ENCODE peak calls at places on chromosomes 11 and 22, in six cellular contexts. One of them, this sample, is unnamed.

GRCh38 chr11:12599408-12600143 is 74.6 kb upstream of the TEAD1 start:
- DNase-seq in HCT116: peak; percentile 40
- DNase-seq in HepG2: peak; percentile 91
- DNase-seq in K562: peak; percentile 68
- DNase-seq in GM12878: peak; percentile 2
- DNase-seq in SK-N-SH: no peak
- DNase-seq in this sample: no peak

GRCh38 chr22:39661501-39661841 is 90.9 kb downstream of the CACNA1I start:
- DNase-seq in K562: no peak
- DNase-seq in HCT116: no peak
- DNase-seq in SK-N-SH: no peak
- DNase-seq in GM12878: no peak
- DNase-seq in HepG2: no peak
- DNase-seq in this sample: no peak

GRCh38 chr11:75469785-75470405 is 36.9 kb upstream of the KLHL35 start:
- DNase-seq in SK-N-SH: no peak
- DNase-seq in HCT116: no peak
- DNase-seq in K562: no peak
- DNase-seq in GM12878: no peak
- DNase-seq in HepG2: no peak
- DNase-seq in this sample: no peak

GRCh38 chr11:45850446-45850845 is 3.2 kb downstream of the CRY2 start:
- DNase-seq in HepG2: no peak
- DNase-seq in K562: no peak
- DNase-seq in HCT116: no peak
- DNase-seq in GM12878: no peak
- DNase-seq in SK-N-SH: no peak
- DNase-seq in this sample: no peak

GRCh38 chr11:93192163-93192562 is 5.6 kb downstream of the SLC36A4 start:
- DNase-seq in GM12878: no peak
- DNase-seq in SK-N-SH: peak; percentile 28
- DNase-seq in HCT116: no peak
- DNase-seq in K562: peak; percentile 16
- DNase-seq in HepG2: no peak
- DNase-seq in this sample: no peak

GRCh38 chr11:88122956-88123355 is 52.3 kb downstream of the RAB38 start:
- DNase-seq in HepG2: no peak
- DNase-seq in SK-N-SH: no peak
- DNase-seq in HCT116: no peak
- DNase-seq in K562: no peak
- DNase-seq in GM12878: no peak
- DNase-seq in this sample: no peak

GRCh38 chr11:77371646-77372045 is 70.2 kb upstream of the GDPD4 start:
- DNase-seq in GM12878: no peak
- DNase-seq in K562: no peak
- DNase-seq in HepG2: no peak
- DNase-seq in SK-N-SH: no peak
- DNase-seq in HCT116: no peak
- DNase-seq in this sample: no peak

GRCh38 chr11:56624661-56625110 is 10.0 kb upstream of the OR5M1 start:
- DNase-seq in HCT116: no peak
- DNase-seq in HepG2: peak; percentile 55
- DNase-seq in K562: peak; percentile 13
- DNase-seq in GM12878: peak; percentile 30
- DNase-seq in SK-N-SH: peak; percentile 37
- DNase-seq in this sample: peak; percentile 27

GRCh38 chr11:117983163-117983475 is 3.1 kb upstream of the IL10RA start:
- DNase-seq in HepG2: no peak
- DNase-seq in HCT116: no peak
- DNase-seq in SK-N-SH: no peak
- DNase-seq in GM12878: no peak
- DNase-seq in K562: no peak
- DNase-seq in this sample: no peak

GRCh38 chr11:81744336-81745116 is 989.1 kb downstream of the FAM181B start:
- DNase-seq in HCT116: no peak
- DNase-seq in SK-N-SH: no peak
- DNase-seq in K562: no peak
- DNase-seq in HepG2: no peak
- DNase-seq in GM12878: no peak
- DNase-seq in this sample: no peak

GRCh38 chr11:80727315-80727714 is 1286.5 kb upstream of the TENM4 start:
- DNase-seq in HCT116: no peak
- DNase-seq in HepG2: peak; percentile 2
- DNase-seq in K562: no peak
- DNase-seq in GM12878: peak; percentile 5
- DNase-seq in SK-N-SH: no peak
- DNase-seq in this sample: no peak

GRCh38 chr22:22397292-22397870 is 111.2 kb downstream of the ZNF280B start:
- DNase-seq in HepG2: peak; percentile 73
- DNase-seq in SK-N-SH: no peak
- DNase-seq in HCT116: peak; percentile 24
- DNase-seq in GM12878: no peak
- DNase-seq in K562: peak; percentile 48
- DNase-seq in this sample: no peak

GRCh38 chr22:42947211-42947990 is 67.5 kb downstream of the PACSIN2 start:
- DNase-seq in K562: no peak
- DNase-seq in GM12878: no peak
- DNase-seq in HepG2: peak; percentile 87
- DNase-seq in SK-N-SH: no peak
- DNase-seq in HCT116: peak; percentile 73
- DNase-seq in this sample: no peak

GRCh38 chr22:27212617-27213177 is 555.3 kb downstream of the MIAT start:
- DNase-seq in SK-N-SH: no peak
- DNase-seq in GM12878: no peak
- DNase-seq in HCT116: no peak
- DNase-seq in HepG2: no peak
- DNase-seq in K562: no peak
- DNase-seq in this sample: no peak

GRCh38 chr11:46254135-46254491 is 23.3 kb upstream of the CREB3L1 start:
- DNase-seq in HCT116: no peak
- DNase-seq in HepG2: peak; percentile 53
- DNase-seq in SK-N-SH: no peak
- DNase-seq in K562: no peak
- DNase-seq in GM12878: no peak
- DNase-seq in this sample: no peak

GRCh38 chr11:96228472-96228871 is 114.5 kb downstream of the MAML2 start:
- DNase-seq in K562: no peak
- DNase-seq in HepG2: peak; percentile 68
- DNase-seq in SK-N-SH: no peak
- DNase-seq in HCT116: peak; percentile 16
- DNase-seq in GM12878: no peak
- DNase-seq in this sample: no peak

GRCh38 chr11:58958500-58958899 is 19.2 kb downstream of the GLYATL1 start:
- DNase-seq in GM12878: peak; percentile 2
- DNase-seq in SK-N-SH: peak; percentile 24
- DNase-seq in HCT116: peak; percentile 12
- DNase-seq in HepG2: peak; percentile 23
- DNase-seq in K562: peak; percentile 58
- DNase-seq in this sample: no peak

GRCh38 chr22:44181912-44182590 is 1.3 kb downstream of the PARVG start:
- DNase-seq in K562: peak; percentile 11
- DNase-seq in GM12878: no peak
- DNase-seq in HepG2: no peak
- DNase-seq in HCT116: no peak
- DNase-seq in SK-N-SH: no peak
- DNase-seq in this sample: no peak

GRCh38 chr11:76766521-76766920 is 16.6 kb upstream of the TSKU start:
- DNase-seq in HepG2: no peak
- DNase-seq in SK-N-SH: no peak
- DNase-seq in GM12878: no peak
- DNase-seq in K562: no peak
- DNase-seq in HCT116: no peak
- DNase-seq in this sample: no peak

GRCh38 chr11:126942146-126942545 is 58.4 kb downstream of the KIRREL3 start:
- DNase-seq in HCT116: no peak
- DNase-seq in K562: no peak
- DNase-seq in GM12878: no peak
- DNase-seq in HepG2: no peak
- DNase-seq in SK-N-SH: no peak
- DNase-seq in this sample: no peak

GRCh38 chr11:46686886-46687810 is 13.3 kb downstream of the ARHGAP1 start:
- DNase-seq in HCT116: no peak
- DNase-seq in HepG2: no peak
- DNase-seq in SK-N-SH: no peak
- DNase-seq in GM12878: no peak
- DNase-seq in K562: no peak
- DNase-seq in this sample: no peak

GRCh38 chr11:64687204-64687603 is 35.8 kb downstream of the NRXN2 start:
- DNase-seq in K562: no peak
- DNase-seq in HCT116: no peak
- DNase-seq in GM12878: no peak
- DNase-seq in SK-N-SH: no peak
- DNase-seq in HepG2: no peak
- DNase-seq in this sample: no peak

GRCh38 chr11:59545179-59546020 is 34.1 kb downstream of the OR4D9 start:
- DNase-seq in K562: peak; percentile 89
- DNase-seq in GM12878: no peak
- DNase-seq in HCT116: peak; percentile 91
- DNase-seq in HepG2: no peak
- DNase-seq in SK-N-SH: no peak
- DNase-seq in this sample: no peak

GRCh38 chr22:36757608-36758220 is 18.2 kb downstream of the IFT27 start:
- DNase-seq in HCT116: peak; percentile 57
- DNase-seq in HepG2: peak; percentile 58
- DNase-seq in GM12878: no peak
- DNase-seq in SK-N-SH: peak; percentile 83
- DNase-seq in K562: peak; percentile 69
- DNase-seq in this sample: no peak

GRCh38 chr11:29801561-29801960 is 215.3 kb downstream of the KCNA4 start:
- DNase-seq in HCT116: no peak
- DNase-seq in SK-N-SH: no peak
- DNase-seq in HepG2: no peak
- DNase-seq in GM12878: no peak
- DNase-seq in K562: no peak
- DNase-seq in this sample: no peak

GRCh38 chr22:43443072-43443471 is 31.3 kb downstream of the MPPED1 start:
- DNase-seq in SK-N-SH: no peak
- DNase-seq in K562: no peak
- DNase-seq in HepG2: no peak
- DNase-seq in GM12878: no peak
- DNase-seq in HCT116: no peak
- DNase-seq in this sample: no peak

GRCh38 chr11:134334796-134335571 is 3.2 kb downstream of the GLB1L2 start:
- DNase-seq in HCT116: peak; percentile 26
- DNase-seq in SK-N-SH: no peak
- DNase-seq in K562: no peak
- DNase-seq in HepG2: no peak
- DNase-seq in GM12878: no peak
- DNase-seq in this sample: no peak

GRCh38 chr22:30541979-30542810 is 4.3 kb downstream of the SEC14L6 start:
- DNase-seq in SK-N-SH: no peak
- DNase-seq in GM12878: no peak
- DNase-seq in HepG2: no peak
- DNase-seq in HCT116: no peak
- DNase-seq in K562: peak; percentile 32
- DNase-seq in this sample: no peak

GRCh38 chr11:67300756-67301312 is 2.5 kb upstream of the SSH3 start:
- DNase-seq in HepG2: no peak
- DNase-seq in K562: no peak
- DNase-seq in GM12878: no peak
- DNase-seq in HCT116: no peak
- DNase-seq in SK-N-SH: no peak
- DNase-seq in this sample: no peak

GRCh38 chr11:67303132-67303988 is at the start of gene SSH3:
- DNase-seq in HepG2: peak; percentile 56
- DNase-seq in GM12878: no peak
- DNase-seq in K562: no peak
- DNase-seq in SK-N-SH: peak; percentile 89
- DNase-seq in HCT116: peak; percentile 42
- DNase-seq in this sample: no peak

GRCh38 chr11:67302571-67303131 is 679 bp upstream of the SSH3 start:
- DNase-seq in HCT116: no peak
- DNase-seq in SK-N-SH: no peak
- DNase-seq in GM12878: no peak
- DNase-seq in K562: no peak
- DNase-seq in HepG2: no peak
- DNase-seq in this sample: no peak

GRCh38 chr11:67301313-67301921 is 1.9 kb upstream of the SSH3 start:
- DNase-seq in K562: no peak
- DNase-seq in HCT116: no peak
- DNase-seq in SK-N-SH: no peak
- DNase-seq in HepG2: no peak
- DNase-seq in GM12878: no peak
- DNase-seq in this sample: no peak

GRCh38 chr11:67301951-67302516 is 1.3 kb upstream of the SSH3 start:
- DNase-seq in GM12878: no peak
- DNase-seq in K562: no peak
- DNase-seq in SK-N-SH: no peak
- DNase-seq in HCT116: no peak
- DNase-seq in HepG2: no peak
- DNase-seq in this sample: no peak
- TF ChIP-seq SIN3A in GM12878: no peak
- TF ChIP-seq SIN3A in K562: no peak
- TF ChIP-seq SIN3A in SK-N-SH: no peak
- TF ChIP-seq SIN3A in HCT116: no peak
- TF ChIP-seq SIN3A in HepG2: no peak
- TF ChIP-seq SIN3A in this sample: no peak

GRCh38 chr11:115548878-115549528 is 44.8 kb upstream of the CADM1 start:
- DNase-seq in GM12878: no peak
- DNase-seq in SK-N-SH: no peak
- DNase-seq in HepG2: peak; percentile 95
- DNase-seq in K562: no peak
- DNase-seq in HCT116: no peak
- DNase-seq in this sample: no peak
- TF ChIP-seq REST in GM12878: no peak
- TF ChIP-seq REST in SK-N-SH: no peak
- TF ChIP-seq REST in HepG2: no peak
- TF ChIP-seq REST in K562: no peak
- TF ChIP-seq REST in HCT116: no peak
- TF ChIP-seq REST in this sample: no peak

GRCh38 chr22:25130462-25130861 is 69.2 kb upstream of the CRYBB3 start:
- DNase-seq in K562: no peak
- DNase-seq in SK-N-SH: no peak
- DNase-seq in GM12878: no peak
- DNase-seq in HCT116: no peak
- DNase-seq in HepG2: no peak
- DNase-seq in this sample: no peak
- H3K4me1 ChIP-seq in K562: no peaks in the 10 kb centered on the region
- H3K4me1 ChIP-seq in SK-N-SH: peaks cover 6% of the 10 kb centered on the region
- H3K4me1 ChIP-seq in GM12878: no peaks in the 10 kb centered on the region
- H3K4me1 ChIP-seq in HCT116: no peaks in the 10 kb centered on the region
- H3K4me1 ChIP-seq in HepG2: no peaks in the 10 kb centered on the region
- H3K4me1 ChIP-seq in this sample: no peaks in the 10 kb centered on the region

DNA sequence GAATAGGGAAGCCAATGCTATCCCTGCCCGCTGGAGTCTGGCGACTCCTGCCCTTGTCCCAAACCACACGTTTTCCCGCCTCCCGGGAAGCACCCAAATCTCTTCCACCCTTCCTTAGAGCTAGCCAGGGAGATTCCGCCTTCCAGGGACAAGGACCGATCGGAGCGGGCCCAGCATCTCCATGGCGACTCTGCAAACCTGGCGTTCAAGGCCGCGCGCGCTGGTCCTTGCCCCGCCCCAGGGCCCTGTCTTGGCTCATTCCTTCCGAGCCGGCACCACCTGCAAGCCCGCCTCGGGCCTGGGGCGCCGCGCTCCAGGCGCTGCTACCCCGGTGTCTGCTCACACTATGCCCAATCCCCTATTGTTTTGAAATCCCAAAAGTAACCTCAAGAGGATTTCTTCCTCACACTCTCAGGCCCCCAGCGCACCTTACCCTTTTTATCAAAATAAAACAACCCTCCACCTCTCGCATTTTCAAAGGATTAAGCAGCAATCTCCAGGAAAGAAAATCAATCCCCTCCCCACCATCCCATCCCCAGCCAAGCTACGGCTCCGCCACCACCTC is 994 bp downstream of the SLC1A2 start:
- DNase-seq in K562: no peak
- DNase-seq in HCT116: no peak
- DNase-seq in SK-N-SH: peak; percentile 32
- DNase-seq in HepG2: no peak
- DNase-seq in GM12878: no peak
- DNase-seq in this sample: no peak
- TF ChIP-seq SIN3A in K562: no peak
- TF ChIP-seq SIN3A in HCT116: no peak
- TF ChIP-seq SIN3A in SK-N-SH: no peak
- TF ChIP-seq SIN3A in HepG2: no peak
- TF ChIP-seq SIN3A in GM12878: no peak
- TF ChIP-seq SIN3A in this sample: no peak